ENCODE peak calls at places on chromosomes 13 and 19, in eight cellular contexts. K is astrocyte; D is brain microvascular endothelial cell; L is activated T-helper 1 cell treated with Interleukin-2 at 50 U/mL for 16 hours; U is NAMALWA; E is CD8-positive, alpha-beta T cell; F is NCI-H1417; Z is NCI-H748 treated with DMSO at 0.1 percent for 48 hours. V is an unnamed sample.

GRCh38 chr19:1122972-1123363 is 19.2 kb downstream of the GPX4 start:
- DNase-seq in F (peak), L (no peak), U (peak), Z (no peak), E (no peak), D (peak), K (peak), V (no peak)

GRCh38 chr13:20006206-20006605 is 47.7 kb downstream of the ZMYM2 start:
- DNase-seq in E (no peak), F (no peak), Z (no peak), L (no peak), K (peak), D (peak), U (no peak), V (no peak)

GRCh38 chr19:10252707-10253106 is 693 bp downstream of the MRPL4 start:
- DNase-seq in F (no peak), E (no peak), D (no peak), K (no peak), U (peak), L (no peak), Z (no peak), V (no peak)

GRCh38 chr13:112107289-112107688 is 40.3 kb downstream of the SOX1 start:
- DNase-seq in E (no peak), D (no peak), F (no peak), K (no peak), U (no peak), Z (no peak), L (no peak), V (no peak)

GRCh38 chr13:97982286-97982685 is 28.8 kb downstream of the IPO5 start:
- DNase-seq in K (peak), D (no peak), F (no peak), E (no peak), L (no peak), U (no peak), Z (no peak), V (no peak)

GRCh38 chr19:54021932-54022331 is 30.5 kb downstream of the CACNG6 start:
- DNase-seq in E (no peak), D (no peak), U (no peak), F (no peak), Z (no peak), L (no peak), K (no peak), V (no peak)

GRCh38 chr13:114058051-114058867 is 74.2 kb downstream of the RASA3 start:
- DNase-seq in U (no peak), D (no peak), F (no peak), Z (no peak), L (no peak), E (no peak), K (no peak), V (no peak)

GRCh38 chr13:41458939-41459753 is 1.8 kb downstream of the RGCC start:
- DNase-seq in U (peak), Z (peak), E (peak), D (peak), K (no peak), F (peak), L (peak), V (no peak)

GRCh38 chr19:34961775-34962174 is 2.3 kb downstream of the ZNF792 start:
- DNase-seq in D (no peak), U (no peak), K (no peak), Z (no peak), E (no peak), L (no peak), F (no peak), V (no peak)

GRCh38 chr19:23799321-23799720 is 40.6 kb upstream of the ZNF681 start:
- DNase-seq in L (peak), K (no peak), F (peak), U (no peak), D (no peak), E (peak), Z (no peak), V (no peak)